ENCODE peak calls at places on chromosomes 7 and 10, in eight cellular contexts. One of them, this sample, is unnamed.

GRCh38 chr7:27122075-27122910 is 8.3 kb downstream of the HOXA4 start:
- DNase-seq in hepatocyte: peak; percentile 58
- DNase-seq in thyroid gland: no peak
- DNase-seq in heart left ventricle: no peak
- DNase-seq in GM23248: no peak
- DNase-seq in fibroblast of lung: peak; percentile 41
- DNase-seq in iPS DF 6.9: no peak
- DNase-seq in mammary epithelial cell: peak; percentile 45
- DNase-seq in this sample: no peak

GRCh38 chr10:49616421-49617230 is 2.8 kb downstream of the CHAT start:
- DNase-seq in hepatocyte: no peak
- DNase-seq in thyroid gland: no peak
- DNase-seq in heart left ventricle: no peak
- DNase-seq in GM23248: no peak
- DNase-seq in fibroblast of lung: no peak
- DNase-seq in iPS DF 6.9: no peak
- DNase-seq in mammary epithelial cell: no peak
- DNase-seq in this sample: peak; percentile 41

GRCh38 chr7:141729020-141729419 is 9.1 kb upstream of the SSBP1 start:
- DNase-seq in hepatocyte: no peak
- DNase-seq in thyroid gland: no peak
- DNase-seq in heart left ventricle: no peak
- DNase-seq in GM23248: no peak
- DNase-seq in fibroblast of lung: no peak
- DNase-seq in iPS DF 6.9: no peak
- DNase-seq in mammary epithelial cell: no peak
- DNase-seq in this sample: no peak

GRCh38 chr10:74491014-74491413 is 335.4 kb upstream of the KAT6B start:
- DNase-seq in hepatocyte: no peak
- DNase-seq in thyroid gland: no peak
- DNase-seq in heart left ventricle: no peak
- DNase-seq in GM23248: no peak
- DNase-seq in fibroblast of lung: no peak
- DNase-seq in iPS DF 6.9: no peak
- DNase-seq in mammary epithelial cell: no peak
- DNase-seq in this sample: no peak

GRCh38 chr7:103542470-103542869 is 96.5 kb upstream of the SLC26A5 start:
- DNase-seq in hepatocyte: no peak
- DNase-seq in thyroid gland: no peak
- DNase-seq in heart left ventricle: no peak
- DNase-seq in GM23248: no peak
- DNase-seq in fibroblast of lung: no peak
- DNase-seq in iPS DF 6.9: no peak
- DNase-seq in mammary epithelial cell: no peak
- DNase-seq in this sample: no peak

GRCh38 chr7:150363872-150364271 is 4.8 kb upstream of the REPIN1 start:
- DNase-seq in hepatocyte: no peak
- DNase-seq in thyroid gland: no peak
- DNase-seq in heart left ventricle: no peak
- DNase-seq in GM23248: no peak
- DNase-seq in fibroblast of lung: no peak
- DNase-seq in iPS DF 6.9: no peak
- DNase-seq in mammary epithelial cell: no peak
- DNase-seq in this sample: no peak

GRCh38 chr7:57579454-57579853 is 129.5 kb downstream of the ZNF716 start:
- DNase-seq in hepatocyte: no peak
- DNase-seq in thyroid gland: no peak
- DNase-seq in heart left ventricle: no peak
- DNase-seq in GM23248: no peak
- DNase-seq in fibroblast of lung: no peak
- DNase-seq in iPS DF 6.9: no peak
- DNase-seq in mammary epithelial cell: no peak
- DNase-seq in this sample: no peak

GRCh38 chr10:29140991-29141390 is 147.9 kb upstream of the LYZL1 start:
- DNase-seq in hepatocyte: no peak
- DNase-seq in thyroid gland: no peak
- DNase-seq in heart left ventricle: no peak
- DNase-seq in GM23248: peak; percentile 93
- DNase-seq in fibroblast of lung: peak; percentile 81
- DNase-seq in iPS DF 6.9: no peak
- DNase-seq in mammary epithelial cell: peak; percentile 82
- DNase-seq in this sample: no peak

GRCh38 chr10:112842832-112843360 is 107.2 kb upstream of the TCF7L2 start:
- DNase-seq in hepatocyte: no peak
- DNase-seq in thyroid gland: no peak
- DNase-seq in heart left ventricle: no peak
- DNase-seq in GM23248: peak; percentile 6
- DNase-seq in fibroblast of lung: peak; percentile 78
- DNase-seq in iPS DF 6.9: no peak
- DNase-seq in mammary epithelial cell: no peak
- DNase-seq in this sample: no peak

GRCh38 chr7:12637819-12638592 is 49.4 kb upstream of the ARL4A start:
- DNase-seq in hepatocyte: no peak
- DNase-seq in thyroid gland: no peak
- DNase-seq in heart left ventricle: no peak
- DNase-seq in GM23248: no peak
- DNase-seq in fibroblast of lung: peak; percentile 37
- DNase-seq in iPS DF 6.9: no peak
- DNase-seq in mammary epithelial cell: no peak
- DNase-seq in this sample: peak; percentile 75

GRCh38 chr7:156145184-156145583 is 332.9 kb upstream of the SHH start:
- DNase-seq in hepatocyte: no peak
- DNase-seq in thyroid gland: no peak
- DNase-seq in heart left ventricle: no peak
- DNase-seq in GM23248: no peak
- DNase-seq in fibroblast of lung: no peak
- DNase-seq in iPS DF 6.9: no peak
- DNase-seq in mammary epithelial cell: no peak
- DNase-seq in this sample: no peak

GRCh38 chr7:116529250-116529649 is 4.4 kb downstream of the CAV1 start:
- DNase-seq in hepatocyte: no peak
- DNase-seq in thyroid gland: no peak
- DNase-seq in heart left ventricle: no peak
- DNase-seq in GM23248: no peak
- DNase-seq in fibroblast of lung: no peak
- DNase-seq in iPS DF 6.9: no peak
- DNase-seq in mammary epithelial cell: no peak
- DNase-seq in this sample: no peak

GRCh38 chr10:12605580-12606405 is 256.4 kb downstream of the CAMK1D start:
- DNase-seq in hepatocyte: peak; percentile 64
- DNase-seq in thyroid gland: peak; percentile 96
- DNase-seq in heart left ventricle: peak; percentile 79
- DNase-seq in GM23248: peak; percentile 59
- DNase-seq in fibroblast of lung: peak; percentile 65
- DNase-seq in iPS DF 6.9: no peak
- DNase-seq in mammary epithelial cell: peak; percentile 32
- DNase-seq in this sample: no peak

GRCh38 chr7:29588900-29589696 is 25.5 kb downstream of the PRR15 start:
- DNase-seq in hepatocyte: peak; percentile 61
- DNase-seq in thyroid gland: peak; percentile 41
- DNase-seq in heart left ventricle: peak; percentile 28
- DNase-seq in GM23248: peak; percentile 52
- DNase-seq in fibroblast of lung: peak; percentile 51
- DNase-seq in iPS DF 6.9: no peak
- DNase-seq in mammary epithelial cell: no peak
- DNase-seq in this sample: peak; percentile 50

GRCh38 chr10:113953505-113954272 is 90.0 kb upstream of the ADRB1 start:
- DNase-seq in hepatocyte: no peak
- DNase-seq in thyroid gland: no peak
- DNase-seq in heart left ventricle: no peak
- DNase-seq in GM23248: no peak
- DNase-seq in fibroblast of lung: no peak
- DNase-seq in iPS DF 6.9: no peak
- DNase-seq in mammary epithelial cell: no peak
- DNase-seq in this sample: no peak

GRCh38 chr7:34622771-34623250 is 35.2 kb upstream of the NPSR1 start:
- DNase-seq in hepatocyte: no peak
- DNase-seq in thyroid gland: no peak
- DNase-seq in heart left ventricle: no peak
- DNase-seq in GM23248: no peak
- DNase-seq in fibroblast of lung: no peak
- DNase-seq in iPS DF 6.9: no peak
- DNase-seq in mammary epithelial cell: no peak
- DNase-seq in this sample: no peak

GRCh38 chr7:82511542-82511941 is 68.0 kb upstream of the CACNA2D1 start:
- DNase-seq in hepatocyte: no peak
- DNase-seq in thyroid gland: no peak
- DNase-seq in heart left ventricle: no peak
- DNase-seq in GM23248: no peak
- DNase-seq in fibroblast of lung: no peak
- DNase-seq in iPS DF 6.9: no peak
- DNase-seq in mammary epithelial cell: no peak
- DNase-seq in this sample: no peak

GRCh38 chr10:28678687-28679457 is 1.6 kb downstream of the BAMBI start:
- DNase-seq in hepatocyte: no peak
- DNase-seq in thyroid gland: no peak
- DNase-seq in heart left ventricle: no peak
- DNase-seq in GM23248: no peak
- DNase-seq in fibroblast of lung: peak; percentile 34
- DNase-seq in iPS DF 6.9: no peak
- DNase-seq in mammary epithelial cell: peak; percentile 36
- DNase-seq in this sample: no peak

GRCh38 chr7:20440472-20441105 is 109.9 kb downstream of the ITGB8 start:
- DNase-seq in hepatocyte: peak; percentile 35
- DNase-seq in thyroid gland: peak; percentile 9
- DNase-seq in heart left ventricle: no peak
- DNase-seq in GM23248: peak; percentile 43
- DNase-seq in fibroblast of lung: peak; percentile 72
- DNase-seq in iPS DF 6.9: peak; percentile 43
- DNase-seq in mammary epithelial cell: no peak
- DNase-seq in this sample: peak; percentile 14

GRCh38 chr10:95287281-95287680 is 3.5 kb downstream of the PDLIM1 start:
- DNase-seq in hepatocyte: no peak
- DNase-seq in thyroid gland: no peak
- DNase-seq in heart left ventricle: no peak
- DNase-seq in GM23248: peak; percentile 39
- DNase-seq in fibroblast of lung: no peak
- DNase-seq in iPS DF 6.9: no peak
- DNase-seq in mammary epithelial cell: no peak
- DNase-seq in this sample: no peak

GRCh38 chr7:129684777-129685176 is 73.3 kb downstream of the NRF1 start:
- DNase-seq in hepatocyte: no peak
- DNase-seq in thyroid gland: peak; percentile 36
- DNase-seq in heart left ventricle: peak; percentile 35
- DNase-seq in GM23248: no peak
- DNase-seq in fibroblast of lung: no peak
- DNase-seq in iPS DF 6.9: no peak
- DNase-seq in mammary epithelial cell: no peak
- DNase-seq in this sample: no peak

GRCh38 chr10:70354566-70355233 is 27.7 kb downstream of the LRRC20 start:
- DNase-seq in hepatocyte: no peak
- DNase-seq in thyroid gland: no peak
- DNase-seq in heart left ventricle: no peak
- DNase-seq in GM23248: no peak
- DNase-seq in fibroblast of lung: no peak
- DNase-seq in iPS DF 6.9: no peak
- DNase-seq in mammary epithelial cell: no peak
- DNase-seq in this sample: no peak

GRCh38 chr7:147540743-147541142 is 1049.8 kb upstream of the C7orf33 start:
- DNase-seq in hepatocyte: no peak
- DNase-seq in thyroid gland: no peak
- DNase-seq in heart left ventricle: no peak
- DNase-seq in GM23248: no peak
- DNase-seq in fibroblast of lung: no peak
- DNase-seq in iPS DF 6.9: no peak
- DNase-seq in mammary epithelial cell: no peak
- DNase-seq in this sample: no peak

GRCh38 chr7:85328599-85328998 is 141.7 kb upstream of the SEMA3D start:
- DNase-seq in hepatocyte: no peak
- DNase-seq in thyroid gland: no peak
- DNase-seq in heart left ventricle: no peak
- DNase-seq in GM23248: no peak
- DNase-seq in fibroblast of lung: peak; percentile 17
- DNase-seq in iPS DF 6.9: no peak
- DNase-seq in mammary epithelial cell: no peak
- DNase-seq in this sample: no peak

GRCh38 chr10:59905735-59906416 is 480 bp downstream of the CCDC6 start:
- DNase-seq in hepatocyte: peak; percentile 24
- DNase-seq in thyroid gland: peak; percentile 13
- DNase-seq in heart left ventricle: peak; percentile 35
- DNase-seq in GM23248: no peak
- DNase-seq in fibroblast of lung: no peak
- DNase-seq in iPS DF 6.9: no peak
- DNase-seq in mammary epithelial cell: no peak
- DNase-seq in this sample: no peak

GRCh38 chr10:30415613-30416012 is 18.4 kb upstream of the MAP3K8 start:
- DNase-seq in hepatocyte: no peak
- DNase-seq in thyroid gland: no peak
- DNase-seq in heart left ventricle: no peak
- DNase-seq in GM23248: no peak
- DNase-seq in fibroblast of lung: no peak
- DNase-seq in iPS DF 6.9: no peak
- DNase-seq in mammary epithelial cell: no peak
- DNase-seq in this sample: no peak
- H3K27ac ChIP-seq in hepatocyte: no peak overlapping the region
- H3K27ac ChIP-seq in thyroid gland: no peak overlapping the region
- H3K27ac ChIP-seq in heart left ventricle: no peak overlapping the region
- H3K27ac ChIP-seq in GM23248: no peak overlapping the region
- H3K27ac ChIP-seq in fibroblast of lung: no peak overlapping the region
- H3K27ac ChIP-seq in iPS DF 6.9: no peak overlapping the region
- H3K27ac ChIP-seq in mammary epithelial cell: no peak overlapping the region
- H3K27ac ChIP-seq in this sample: no peak overlapping the region

DNA sequence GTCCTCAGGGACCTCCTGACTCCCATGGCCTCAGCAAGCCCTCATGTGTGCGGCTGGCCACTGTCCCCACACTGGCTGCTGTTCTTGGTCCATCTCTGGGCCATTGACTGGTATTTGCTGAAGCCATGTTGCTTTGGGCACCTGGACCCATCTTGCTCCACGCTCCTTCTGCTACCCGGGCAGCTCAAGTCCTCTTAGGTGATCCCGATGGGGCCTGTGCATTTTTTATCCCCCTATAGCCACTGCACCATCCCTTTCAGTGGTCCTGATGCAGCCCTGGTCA is 16.7 kb downstream of the RAMP3 start:
- DNase-seq in hepatocyte: no peak
- DNase-seq in thyroid gland: no peak
- DNase-seq in heart left ventricle: peak; percentile 6
- DNase-seq in GM23248: no peak
- DNase-seq in fibroblast of lung: no peak
- DNase-seq in iPS DF 6.9: no peak
- DNase-seq in mammary epithelial cell: no peak
- DNase-seq in this sample: no peak
- H3K36me3 ChIP-seq in hepatocyte: no peaks in the 10 kb centered on the region
- H3K36me3 ChIP-seq in thyroid gland: no peaks in the 10 kb centered on the region
- H3K36me3 ChIP-seq in heart left ventricle: no peaks in the 10 kb centered on the region
- H3K36me3 ChIP-seq in GM23248: no peaks in the 10 kb centered on the region
- H3K36me3 ChIP-seq in fibroblast of lung: no peaks in the 10 kb centered on the region
- H3K36me3 ChIP-seq in iPS DF 6.9: no peaks in the 10 kb centered on the region
- H3K36me3 ChIP-seq in mammary epithelial cell: no peaks in the 10 kb centered on the region
- H3K36me3 ChIP-seq in this sample: no peaks in the 10 kb centered on the region

GRCh38 chr7:151716339-151716722 is 160.6 kb downstream of the PRKAG2 start:
- DNase-seq in hepatocyte: peak; percentile 50
- DNase-seq in thyroid gland: peak; percentile 46
- DNase-seq in heart left ventricle: peak; percentile 74
- DNase-seq in GM23248: no peak
- DNase-seq in fibroblast of lung: no peak
- DNase-seq in iPS DF 6.9: no peak
- DNase-seq in mammary epithelial cell: no peak
- DNase-seq in this sample: no peak
- H3K27ac ChIP-seq in hepatocyte: peak overlapping the region; percentile 57
- H3K27ac ChIP-seq in thyroid gland: no peak overlapping the region
- H3K27ac ChIP-seq in heart left ventricle: peak overlapping the region; percentile 32
- H3K27ac ChIP-seq in GM23248: no peak overlapping the region
- H3K27ac ChIP-seq in fibroblast of lung: no peak overlapping the region
- H3K27ac ChIP-seq in iPS DF 6.9: no peak overlapping the region
- H3K27ac ChIP-seq in mammary epithelial cell: no peak overlapping the region
- H3K27ac ChIP-seq in this sample: no peak overlapping the region

GRCh38 chr10:3149918-3150317 is 22.7 kb downstream of the PITRM1 start:
- DNase-seq in hepatocyte: no peak
- DNase-seq in thyroid gland: no peak
- DNase-seq in heart left ventricle: no peak
- DNase-seq in GM23248: no peak
- DNase-seq in fibroblast of lung: no peak
- DNase-seq in iPS DF 6.9: no peak
- DNase-seq in mammary epithelial cell: no peak
- DNase-seq in this sample: no peak
- H3K36me3 ChIP-seq in hepatocyte: peaks cover 5% of the 10 kb centered on the region
- H3K36me3 ChIP-seq in thyroid gland: peaks cover 62% of the 10 kb centered on the region
- H3K36me3 ChIP-seq in heart left ventricle: peaks cover 100% of the 10 kb centered on the region
- H3K36me3 ChIP-seq in GM23248: peaks cover 69% of the 10 kb centered on the region
- H3K36me3 ChIP-seq in fibroblast of lung: peaks cover 39% of the 10 kb centered on the region
- H3K36me3 ChIP-seq in iPS DF 6.9: peaks cover 9% of the 10 kb centered on the region
- H3K36me3 ChIP-seq in mammary epithelial cell: peaks cover 59% of the 10 kb centered on the region
- H3K36me3 ChIP-seq in this sample: peaks cover 11% of the 10 kb centered on the region